ENCODE peak calls at places on chromosome 3, in six cellular contexts. One of them, this sample, is unnamed.

GRCh38 chr3:41143421-41144031 is 55.8 kb upstream of the CTNNB1 start:
- DNase-seq in HCT116: no peak
- DNase-seq in K562: no peak
- DNase-seq in H1: no peak
- DNase-seq in HepG2: no peak
- DNase-seq in GM12878: no peak
- DNase-seq in this sample: no peak

GRCh38 chr3:100027321-100027720 is 87.0 kb downstream of the FILIP1L start:
- DNase-seq in HCT116: no peak
- DNase-seq in K562: no peak
- DNase-seq in H1: no peak
- DNase-seq in HepG2: no peak
- DNase-seq in GM12878: no peak
- DNase-seq in this sample: no peak

GRCh38 chr3:146653978-146654377 is 48.8 kb upstream of the PLSCR5 start:
- DNase-seq in HCT116: no peak
- DNase-seq in K562: no peak
- DNase-seq in H1: no peak
- DNase-seq in HepG2: no peak
- DNase-seq in GM12878: no peak
- DNase-seq in this sample: no peak

GRCh38 chr3:190435618-190436017 is 14.1 kb downstream of the TMEM207 start:
- DNase-seq in HCT116: no peak
- DNase-seq in K562: no peak
- DNase-seq in H1: no peak
- DNase-seq in HepG2: no peak
- DNase-seq in GM12878: no peak
- DNase-seq in this sample: no peak

GRCh38 chr3:119497824-119498187 is 541 bp upstream of the TIMMDC1 start:
- DNase-seq in HCT116: no peak
- DNase-seq in K562: peak
- DNase-seq in H1: no peak
- DNase-seq in HepG2: peak
- DNase-seq in GM12878: no peak
- DNase-seq in this sample: no peak

GRCh38 chr3:133038731-133039398 is 674 bp downstream of the TMEM108 start:
- DNase-seq in HCT116: no peak
- DNase-seq in K562: peak
- DNase-seq in H1: peak
- DNase-seq in HepG2: no peak
- DNase-seq in GM12878: no peak
- DNase-seq in this sample: peak

GRCh38 chr3:128347282-128347681 is 119.4 kb downstream of the DNAJB8 start:
- DNase-seq in HCT116: no peak
- DNase-seq in K562: no peak
- DNase-seq in H1: no peak
- DNase-seq in HepG2: no peak
- DNase-seq in GM12878: no peak
- DNase-seq in this sample: no peak

GRCh38 chr3:195150194-195151118 is 120.5 kb downstream of the XXYLT1 start:
- DNase-seq in HCT116: no peak
- DNase-seq in K562: peak
- DNase-seq in H1: peak
- DNase-seq in HepG2: no peak
- DNase-seq in GM12878: no peak
- DNase-seq in this sample: no peak

GRCh38 chr3:134527037-134527436 is 41.2 kb downstream of the CEP63 start:
- DNase-seq in HCT116: no peak
- DNase-seq in K562: peak
- DNase-seq in H1: peak
- DNase-seq in HepG2: peak
- DNase-seq in GM12878: no peak
- DNase-seq in this sample: peak

GRCh38 chr3:65979731-65980130 is 59.0 kb downstream of the MAGI1 start:
- DNase-seq in HCT116: no peak
- DNase-seq in K562: no peak
- DNase-seq in H1: no peak
- DNase-seq in HepG2: no peak
- DNase-seq in GM12878: no peak
- DNase-seq in this sample: no peak

GRCh38 chr3:4741404-4742307 is 237.6 kb upstream of the BHLHE40 start:
- DNase-seq in HCT116: peak
- DNase-seq in K562: peak
- DNase-seq in H1: no peak
- DNase-seq in HepG2: peak
- DNase-seq in GM12878: no peak
- DNase-seq in this sample: no peak

GRCh38 chr3:99410789-99411311 is 227.5 kb upstream of the COL8A1 start:
- DNase-seq in HCT116: no peak
- DNase-seq in K562: no peak
- DNase-seq in H1: no peak
- DNase-seq in HepG2: no peak
- DNase-seq in GM12878: peak
- DNase-seq in this sample: no peak

GRCh38 chr3:106809633-106810460 is 567.4 kb upstream of the CCDC54 start:
- DNase-seq in HCT116: no peak
- DNase-seq in K562: no peak
- DNase-seq in H1: no peak
- DNase-seq in HepG2: no peak
- DNase-seq in GM12878: no peak
- DNase-seq in this sample: no peak

GRCh38 chr3:123642182-123642956 is 57.5 kb upstream of the HACD2 start:
- DNase-seq in HCT116: peak
- DNase-seq in K562: peak
- DNase-seq in H1: peak
- DNase-seq in HepG2: peak
- DNase-seq in GM12878: peak
- DNase-seq in this sample: peak

GRCh38 chr3:29696311-29696710 is 415.4 kb downstream of the RBMS3 start:
- DNase-seq in HCT116: no peak
- DNase-seq in K562: no peak
- DNase-seq in H1: no peak
- DNase-seq in HepG2: no peak
- DNase-seq in GM12878: no peak
- DNase-seq in this sample: no peak

GRCh38 chr3:29694783-29695182 is 413.9 kb downstream of the RBMS3 start:
- DNase-seq in HCT116: peak
- DNase-seq in K562: no peak
- DNase-seq in H1: no peak
- DNase-seq in HepG2: peak
- DNase-seq in GM12878: no peak
- DNase-seq in this sample: no peak

GRCh38 chr3:29695905-29696238 is 415.0 kb downstream of the RBMS3 start:
- DNase-seq in HCT116: no peak
- DNase-seq in K562: no peak
- DNase-seq in H1: no peak
- DNase-seq in HepG2: no peak
- DNase-seq in GM12878: no peak
- DNase-seq in this sample: no peak

GRCh38 chr3:29694331-29694730 is 413.5 kb downstream of the RBMS3 start:
- DNase-seq in HCT116: no peak
- DNase-seq in K562: no peak
- DNase-seq in H1: no peak
- DNase-seq in HepG2: no peak
- DNase-seq in GM12878: no peak
- DNase-seq in this sample: no peak

DNA sequence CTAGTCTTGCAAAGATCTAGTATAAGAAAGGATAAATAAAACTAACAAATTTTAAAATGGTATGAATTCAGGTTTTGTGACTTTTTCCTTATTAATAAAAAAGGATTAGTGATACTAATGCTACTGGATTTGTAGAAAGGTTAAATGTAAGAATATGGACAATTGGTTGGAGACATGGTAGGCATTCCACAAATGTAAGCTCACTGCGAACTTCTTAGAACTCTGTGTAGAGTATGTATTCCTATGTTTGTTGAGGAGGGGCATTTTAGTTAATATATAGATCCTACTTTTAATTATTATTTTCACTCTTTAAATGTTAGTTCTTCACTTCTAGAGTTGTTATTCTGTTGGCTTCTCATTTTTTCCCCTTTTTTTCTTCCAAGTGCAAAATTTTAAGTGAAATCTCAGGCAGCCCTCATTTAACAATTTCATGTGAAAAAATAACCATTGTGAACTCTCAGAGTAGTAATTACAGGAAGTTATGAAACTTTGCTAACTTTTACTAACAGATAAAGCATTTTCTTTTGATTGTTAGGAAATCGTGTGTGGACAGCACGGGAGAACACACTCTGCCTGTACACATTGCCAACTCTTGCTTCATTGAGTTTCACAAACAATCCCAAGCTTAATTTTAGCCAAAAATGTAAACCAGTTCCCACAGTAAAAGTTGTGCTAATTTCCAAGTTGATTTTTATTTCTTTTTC is 414.5 kb downstream of the RBMS3 start:
- DNase-seq in HCT116: no peak
- DNase-seq in K562: no peak
- DNase-seq in H1: no peak
- DNase-seq in HepG2: no peak
- DNase-seq in GM12878: no peak
- DNase-seq in this sample: no peak
- TF ChIP-seq ATF3 in HCT116: no peak
- TF ChIP-seq ATF3 in K562: no peak
- TF ChIP-seq ATF3 in H1: no peak
- TF ChIP-seq ATF3 in HepG2: no peak
- TF ChIP-seq ATF3 in GM12878: no peak
- TF ChIP-seq ATF3 in this sample: no peak

GRCh38 chr3:109933576-109933975 is 596.2 kb upstream of the DPPA4 start:
- DNase-seq in HCT116: no peak
- DNase-seq in K562: no peak
- DNase-seq in H1: no peak
- DNase-seq in HepG2: no peak
- DNase-seq in GM12878: no peak
- DNase-seq in this sample: no peak
- TF ChIP-seq ATF3 in HCT116: no peak
- TF ChIP-seq ATF3 in K562: no peak
- TF ChIP-seq ATF3 in H1: no peak
- TF ChIP-seq ATF3 in HepG2: no peak
- TF ChIP-seq ATF3 in GM12878: no peak
- TF ChIP-seq ATF3 in this sample: no peak

GRCh38 chr3:25582242-25582641 is 82.5 kb downstream of the TOP2B start:
- DNase-seq in HCT116: no peak
- DNase-seq in K562: peak
- DNase-seq in H1: no peak
- DNase-seq in HepG2: peak
- DNase-seq in GM12878: no peak
- DNase-seq in this sample: no peak
- TF ChIP-seq ATF3 in HCT116: no peak
- TF ChIP-seq ATF3 in K562: peak
- TF ChIP-seq ATF3 in H1: no peak
- TF ChIP-seq ATF3 in HepG2: no peak
- TF ChIP-seq ATF3 in GM12878: no peak
- TF ChIP-seq ATF3 in this sample: no peak

GRCh38 chr3:125140817-125141595 is 71.5 kb downstream of the SLC12A8 start:
- DNase-seq in HCT116: no peak
- DNase-seq in K562: no peak
- DNase-seq in H1: no peak
- DNase-seq in HepG2: no peak
- DNase-seq in GM12878: no peak
- DNase-seq in this sample: no peak
- TF ChIP-seq ATF3 in HCT116: no peak
- TF ChIP-seq ATF3 in K562: no peak
- TF ChIP-seq ATF3 in H1: no peak
- TF ChIP-seq ATF3 in HepG2: no peak
- TF ChIP-seq ATF3 in GM12878: no peak
- TF ChIP-seq ATF3 in this sample: no peak

DNA sequence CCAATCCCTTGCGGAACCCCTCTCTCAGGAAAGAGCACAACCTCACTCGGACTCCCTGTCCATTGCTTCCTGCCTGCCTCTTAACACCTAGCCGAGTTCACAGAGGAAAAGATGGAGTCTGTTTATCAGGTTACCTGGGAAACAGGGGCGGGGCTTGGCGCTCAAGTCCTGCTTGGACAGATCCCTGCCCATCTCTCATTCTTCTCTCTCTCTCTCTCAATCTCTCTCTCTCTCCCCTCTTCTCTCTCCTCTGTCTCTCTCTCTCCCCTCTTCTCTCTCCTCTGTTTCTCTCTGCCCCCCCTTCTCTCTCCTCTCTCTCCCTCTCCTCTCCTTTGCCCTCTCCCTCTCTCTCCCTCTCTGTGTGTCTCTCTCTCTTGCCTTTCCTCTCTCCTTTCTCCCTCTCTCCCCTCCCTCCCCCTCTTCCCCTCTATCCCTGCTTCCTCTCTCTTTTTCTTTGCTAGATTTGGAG is at the start of gene EFHB:
- DNase-seq in HCT116: peak
- DNase-seq in K562: peak
- DNase-seq in H1: peak
- DNase-seq in HepG2: peak
- DNase-seq in GM12878: no peak
- DNase-seq in this sample: peak
- TF ChIP-seq ATF3 in HCT116: no peak
- TF ChIP-seq ATF3 in K562: no peak
- TF ChIP-seq ATF3 in H1: no peak
- TF ChIP-seq ATF3 in HepG2: no peak
- TF ChIP-seq ATF3 in GM12878: no peak
- TF ChIP-seq ATF3 in this sample: no peak

GRCh38 chr3:159761377-159761776 is 227.3 kb upstream of the IL12A start:
- DNase-seq in HCT116: no peak
- DNase-seq in K562: no peak
- DNase-seq in H1: no peak
- DNase-seq in HepG2: no peak
- DNase-seq in GM12878: no peak
- DNase-seq in this sample: no peak
- TF ChIP-seq ATF3 in HCT116: no peak
- TF ChIP-seq ATF3 in K562: no peak
- TF ChIP-seq ATF3 in H1: no peak
- TF ChIP-seq ATF3 in HepG2: no peak
- TF ChIP-seq ATF3 in GM12878: no peak
- TF ChIP-seq ATF3 in this sample: no peak

GRCh38 chr3:33975463-33975862 is 177.0 kb downstream of the PDCD6IP start:
- DNase-seq in HCT116: no peak
- DNase-seq in K562: no peak
- DNase-seq in H1: no peak
- DNase-seq in HepG2: no peak
- DNase-seq in GM12878: no peak
- DNase-seq in this sample: no peak
- TF ChIP-seq ATF3 in HCT116: no peak
- TF ChIP-seq ATF3 in K562: no peak
- TF ChIP-seq ATF3 in H1: no peak
- TF ChIP-seq ATF3 in HepG2: no peak
- TF ChIP-seq ATF3 in GM12878: no peak
- TF ChIP-seq ATF3 in this sample: no peak